ENCODE peak calls at places on chromosomes 2 and 18, in six cellular contexts. P, B, U, W, O and X are unnamed samples.

GRCh38 chr2:230713331-230714121 is 884 bp downstream of the CAB39 start:
- DNase-seq in P (peak; percentile 27), B (peak; percentile 60), U (peak; percentile 18), W (peak; percentile 42), O (peak; percentile 58), X (peak; percentile 38)

GRCh38 chr2:228023619-228024018 is 152.2 kb downstream of the DAW1 start:
- DNase-seq in P (no peak), B (peak; percentile 7), U (no peak), W (no peak), O (no peak), X (no peak)

GRCh38 chr18:36809590-36810381 is 19.0 kb downstream of the TPGS2 start:
- DNase-seq in P (peak; percentile 29), B (peak; percentile 54), U (peak; percentile 17), W (peak; percentile 61), O (peak; percentile 55), X (peak; percentile 39)

GRCh38 chr18:58490238-58490637 is 138.7 kb downstream of the ALPK2 start:
- DNase-seq in P (no peak), B (no peak), U (no peak), W (no peak), O (no peak), X (no peak)

GRCh38 chr2:107091163-107091864 is 205.3 kb upstream of the ST6GAL2 start:
- DNase-seq in P (no peak), B (no peak), U (no peak), W (no peak), O (no peak), X (no peak)

GRCh38 chr2:180077295-180077906 is 70.3 kb upstream of the CWC22 start:
- DNase-seq in P (no peak), B (peak; percentile 6), U (no peak), W (no peak), O (no peak), X (no peak)

GRCh38 chr2:67600472-67600871 is 203.3 kb downstream of the ETAA1 start:
- DNase-seq in P (no peak), B (no peak), U (no peak), W (no peak), O (no peak), X (no peak)

GRCh38 chr2:189402932-189403331 is 38.3 kb upstream of the WDR75 start:
- DNase-seq in P (no peak), B (peak; percentile 66), U (no peak), W (no peak), O (no peak), X (no peak)

GRCh38 chr2:3399403-3399802 is 19.9 kb downstream of the TRAPPC12 start:
- DNase-seq in P (no peak), B (no peak), U (no peak), W (no peak), O (no peak), X (peak; percentile 42)

GRCh38 chr18:25278415-25278814 is 73.6 kb downstream of the ZNF521 start:
- DNase-seq in P (no peak), B (no peak), U (no peak), W (no peak), O (no peak), X (no peak)

GRCh38 chr2:238855891-238856580 is 8.2 kb downstream of the TWIST2 start:
- DNase-seq in P (no peak), B (no peak), U (no peak), W (no peak), O (no peak), X (no peak)

GRCh38 chr2:199136241-199136640 is 321.5 kb downstream of the SATB2 start:
- DNase-seq in P (no peak), B (no peak), U (no peak), W (no peak), O (no peak), X (no peak)

GRCh38 chr2:227674485-227674884 is 7.9 kb downstream of the SCYGR5 start:
- DNase-seq in P (no peak), B (no peak), U (no peak), W (no peak), O (no peak), X (no peak)

GRCh38 chr2:129744649-129745048 is 234.8 kb upstream of the RAB6C start:
- DNase-seq in P (no peak), B (no peak), U (no peak), W (no peak), O (no peak), X (peak; percentile 24)

GRCh38 chr18:47036298-47036874 is 965 bp upstream of the ELOA2 start:
- DNase-seq in P (no peak), B (peak; percentile 19), U (no peak), W (no peak), O (no peak), X (peak; percentile 45)

GRCh38 chr2:215528555-215528954 is 92.7 kb upstream of the FN1 start:
- DNase-seq in P (no peak), B (peak; percentile 87), U (no peak), W (no peak), O (no peak), X (no peak)

GRCh38 chr18:2655954-2656236 is 369 bp downstream of the SMCHD1 start:
- DNase-seq in P (peak; percentile 30), B (no peak), U (no peak), W (no peak), O (no peak), X (no peak)

GRCh38 chr2:96937586-96937985 is 48.8 kb downstream of the FAM178B start:
- DNase-seq in P (no peak), B (no peak), U (no peak), W (no peak), O (no peak), X (no peak)

GRCh38 chr2:152491139-152491472 is 156.1 kb downstream of the FMNL2 start:
- DNase-seq in P (peak; percentile 79), B (no peak), U (peak; percentile 35), W (no peak), O (no peak), X (no peak)

GRCh38 chr2:165475270-165476004 is 5.9 kb downstream of the CSRNP3 start:
- DNase-seq in P (no peak), B (no peak), U (no peak), W (no peak), O (no peak), X (no peak)

GRCh38 chr2:216918088-216918680 is 58.3 kb upstream of the TNP1 start:
- DNase-seq in P (peak; percentile 29), B (peak; percentile 81), U (peak; percentile 35), W (no peak), O (no peak), X (no peak)

GRCh38 chr2:202238234-202239197 is at the start of gene SUMO1:
- DNase-seq in P (peak; percentile 91), B (peak; percentile 85), U (peak; percentile 89), W (peak; percentile 90), O (peak; percentile 91), X (peak; percentile 93)

GRCh38 chr2:147394179-147394790 is 450.5 kb upstream of the ACVR2A start:
- DNase-seq in P (no peak), B (no peak), U (no peak), W (no peak), O (no peak), X (no peak)
- H3K27me3 ChIP-seq in P (no peaks in the 10 kb centered on the region), B (no peaks in the 10 kb centered on the region), U (no peaks in the 10 kb centered on the region), W (no peaks in the 10 kb centered on the region), O (no peaks in the 10 kb centered on the region), X (no peaks in the 10 kb centered on the region)

GRCh38 chr2:181680055-181680936 is at the start of gene NEUROD1:
- DNase-seq in P (no peak), B (no peak), U (no peak), W (no peak), O (no peak), X (peak; percentile 99)
- H3K9me3 ChIP-seq in P (peaks cover 6% of the 10 kb centered on the region), B (no peaks in the 10 kb centered on the region), U (no peaks in the 10 kb centered on the region), W (no peaks in the 10 kb centered on the region), O (no peaks in the 10 kb centered on the region), X (no peaks in the 10 kb centered on the region)

GRCh38 chr2:232489516-232490220 is 2.0 kb upstream of the ECEL1 start:
- DNase-seq in P (no peak), B (no peak), U (no peak), W (no peak), O (no peak), X (no peak)
- H3K27me3 ChIP-seq in P (peaks cover 62% of the 10 kb centered on the region), B (peaks cover 34% of the 10 kb centered on the region), U (peaks cover 3% of the 10 kb centered on the region), W (no peaks in the 10 kb centered on the region), O (no peaks in the 10 kb centered on the region), X (peaks cover 36% of the 10 kb centered on the region)

GRCh38 chr2:27596627-27597026 is 13.8 kb downstream of the ZNF512 start:
- DNase-seq in P (no peak), B (peak; percentile 21), U (no peak), W (no peak), O (no peak), X (no peak)

GRCh38 chr2:27593240-27593639 is 10.4 kb downstream of the ZNF512 start:
- DNase-seq in P (no peak), B (no peak), U (no peak), W (no peak), O (no peak), X (no peak)

GRCh38 chr2:27588308-27588707 is 5.5 kb downstream of the ZNF512 start:
- DNase-seq in P (no peak), B (no peak), U (no peak), W (no peak), O (no peak), X (no peak)

GRCh38 chr2:27587025-27587424 is 4.2 kb downstream of the ZNF512 start:
- DNase-seq in P (no peak), B (peak; percentile 64), U (no peak), W (no peak), O (no peak), X (no peak)

DNA sequence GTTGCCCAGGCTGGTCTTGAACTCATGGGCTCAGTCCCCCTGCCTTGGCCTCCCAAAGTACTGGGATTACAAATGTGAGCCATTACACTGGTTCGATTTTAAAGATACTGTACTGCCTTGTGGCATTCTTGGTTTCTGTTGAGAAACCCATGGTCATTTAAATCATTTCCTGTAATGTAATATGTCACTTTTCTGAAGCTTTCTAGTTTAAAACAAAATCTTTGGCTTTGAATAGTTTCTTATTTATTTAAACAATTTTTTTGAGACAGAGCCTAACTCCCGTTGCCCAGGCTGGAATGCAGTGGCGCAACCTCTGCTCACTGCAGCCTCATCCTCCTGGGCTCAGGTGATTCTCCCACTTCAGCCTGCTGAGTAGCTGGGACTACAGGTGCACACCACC is 8.9 kb downstream of the ZNF512 start:
- DNase-seq in P (no peak), B (no peak), U (no peak), W (no peak), O (no peak), X (no peak)
- H3K9me3 ChIP-seq in P (peaks cover 15% of the 10 kb centered on the region), B (no peaks in the 10 kb centered on the region), U (peaks cover 29% of the 10 kb centered on the region), W (no peaks in the 10 kb centered on the region), O (peaks cover 9% of the 10 kb centered on the region), X (peaks cover 8% of the 10 kb centered on the region)

GRCh38 chr2:104872034-104872865 is 18.3 kb downstream of the POU3F3 start:
- DNase-seq in P (no peak), B (no peak), U (no peak), W (no peak), O (no peak), X (no peak)

GRCh38 chr2:104871566-104872033 is 17.7 kb downstream of the POU3F3 start:
- DNase-seq in P (no peak), B (no peak), U (no peak), W (no peak), O (no peak), X (no peak)

GRCh38 chr2:104872866-104873688 is 19.2 kb downstream of the POU3F3 start:
- DNase-seq in P (no peak), B (peak; percentile 46), U (no peak), W (no peak), O (no peak), X (peak; percentile 51)

GRCh38 chr2:104874230-104874629 is 20.3 kb downstream of the POU3F3 start:
- DNase-seq in P (no peak), B (no peak), U (no peak), W (no peak), O (no peak), X (no peak)

DNA sequence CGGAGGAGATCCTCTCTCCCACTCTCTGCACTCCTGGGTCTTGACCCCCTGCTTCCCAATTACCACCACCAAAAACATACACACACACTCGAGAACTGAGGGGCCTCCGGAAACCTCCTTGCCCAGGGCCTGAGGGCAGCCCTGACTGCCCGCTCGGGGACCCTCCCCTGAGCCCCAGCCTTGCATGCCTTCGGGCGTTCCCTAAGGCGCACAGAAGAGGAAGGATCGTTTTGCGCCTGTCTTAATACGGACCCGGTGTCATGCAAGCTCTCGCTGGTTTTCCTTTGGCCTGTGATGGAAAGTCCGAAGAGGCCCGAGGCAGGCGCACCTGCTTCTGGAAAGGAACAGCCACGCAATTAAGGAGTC is 19.8 kb downstream of the POU3F3 start:
- DNase-seq in P (no peak), B (no peak), U (no peak), W (no peak), O (no peak), X (no peak)
- H3K27me3 ChIP-seq in P (peaks cover 72% of the 10 kb centered on the region), B (peaks cover 24% of the 10 kb centered on the region), U (peaks cover 4% of the 10 kb centered on the region), W (peaks cover 3% of the 10 kb centered on the region), O (no peaks in the 10 kb centered on the region), X (peaks cover 94% of the 10 kb centered on the region)